ENCODE peak calls at places on chromosomes 5 and 9, in nine cellular contexts. One of them, this sample, is unnamed.

GRCh38 chr5:119355244-119355635 is 579 bp upstream of the TNFAIP8 start:
- DNase-seq in heart left ventricle: no peak
- DNase-seq in spleen: peak
- DNase-seq in activated CD4-positive, alpha-beta memory T cell treated with anti-CD3 and anti-CD28 coated beads, Interleukin-2, amount 10 ng/mL, durations not matched to agents 7 days and 5 days: peak
- DNase-seq in naive thymus-derived CD8-positive, alpha-beta T cell: no peak
- DNase-seq in Peyer's patch: no peak
- DNase-seq in lung microvascular endothelial cell: no peak
- DNase-seq in left lobe of liver: no peak
- DNase-seq in KG1: no peak
- DNase-seq in this sample: no peak

GRCh38 chr9:100309992-100310391 is 42.8 kb downstream of the TEX10 start:
- DNase-seq in heart left ventricle: no peak
- DNase-seq in spleen: no peak
- DNase-seq in activated CD4-positive, alpha-beta memory T cell treated with anti-CD3 and anti-CD28 coated beads, Interleukin-2, amount 10 ng/mL, durations not matched to agents 7 days and 5 days: no peak
- DNase-seq in naive thymus-derived CD8-positive, alpha-beta T cell: no peak
- DNase-seq in Peyer's patch: no peak
- DNase-seq in lung microvascular endothelial cell: no peak
- DNase-seq in left lobe of liver: no peak
- DNase-seq in KG1: no peak
- DNase-seq in this sample: no peak

GRCh38 chr5:127826011-127826410 is 122.8 kb downstream of the CCDC192 start:
- DNase-seq in heart left ventricle: no peak
- DNase-seq in spleen: no peak
- DNase-seq in activated CD4-positive, alpha-beta memory T cell treated with anti-CD3 and anti-CD28 coated beads, Interleukin-2, amount 10 ng/mL, durations not matched to agents 7 days and 5 days: no peak
- DNase-seq in naive thymus-derived CD8-positive, alpha-beta T cell: no peak
- DNase-seq in Peyer's patch: no peak
- DNase-seq in lung microvascular endothelial cell: no peak
- DNase-seq in left lobe of liver: no peak
- DNase-seq in KG1: no peak
- DNase-seq in this sample: no peak

GRCh38 chr5:139379626-139380449 is 3.3 kb downstream of the SLC23A1 start:
- DNase-seq in heart left ventricle: no peak
- DNase-seq in spleen: peak
- DNase-seq in activated CD4-positive, alpha-beta memory T cell treated with anti-CD3 and anti-CD28 coated beads, Interleukin-2, amount 10 ng/mL, durations not matched to agents 7 days and 5 days: no peak
- DNase-seq in naive thymus-derived CD8-positive, alpha-beta T cell: no peak
- DNase-seq in Peyer's patch: peak
- DNase-seq in lung microvascular endothelial cell: no peak
- DNase-seq in left lobe of liver: no peak
- DNase-seq in KG1: no peak
- DNase-seq in this sample: no peak

GRCh38 chr9:13719410-13719809 is 439.9 kb upstream of the MPDZ start:
- DNase-seq in heart left ventricle: no peak
- DNase-seq in spleen: no peak
- DNase-seq in activated CD4-positive, alpha-beta memory T cell treated with anti-CD3 and anti-CD28 coated beads, Interleukin-2, amount 10 ng/mL, durations not matched to agents 7 days and 5 days: no peak
- DNase-seq in naive thymus-derived CD8-positive, alpha-beta T cell: no peak
- DNase-seq in Peyer's patch: no peak
- DNase-seq in lung microvascular endothelial cell: no peak
- DNase-seq in left lobe of liver: no peak
- DNase-seq in KG1: no peak
- DNase-seq in this sample: no peak

GRCh38 chr9:114958021-114958846 is 27.8 kb upstream of the TNFSF8 start:
- DNase-seq in heart left ventricle: no peak
- DNase-seq in spleen: peak
- DNase-seq in activated CD4-positive, alpha-beta memory T cell treated with anti-CD3 and anti-CD28 coated beads, Interleukin-2, amount 10 ng/mL, durations not matched to agents 7 days and 5 days: peak
- DNase-seq in naive thymus-derived CD8-positive, alpha-beta T cell: no peak
- DNase-seq in Peyer's patch: no peak
- DNase-seq in lung microvascular endothelial cell: no peak
- DNase-seq in left lobe of liver: no peak
- DNase-seq in KG1: peak
- DNase-seq in this sample: peak

GRCh38 chr5:126961702-126962101 is 68.7 kb downstream of the MARCHF3 start:
- DNase-seq in heart left ventricle: no peak
- DNase-seq in spleen: no peak
- DNase-seq in activated CD4-positive, alpha-beta memory T cell treated with anti-CD3 and anti-CD28 coated beads, Interleukin-2, amount 10 ng/mL, durations not matched to agents 7 days and 5 days: no peak
- DNase-seq in naive thymus-derived CD8-positive, alpha-beta T cell: no peak
- DNase-seq in Peyer's patch: no peak
- DNase-seq in lung microvascular endothelial cell: peak
- DNase-seq in left lobe of liver: no peak
- DNase-seq in KG1: no peak
- DNase-seq in this sample: no peak

GRCh38 chr5:65480306-65480865 is 1.3 kb downstream of the ADAMTS6 start:
- DNase-seq in heart left ventricle: peak
- DNase-seq in spleen: no peak
- DNase-seq in activated CD4-positive, alpha-beta memory T cell treated with anti-CD3 and anti-CD28 coated beads, Interleukin-2, amount 10 ng/mL, durations not matched to agents 7 days and 5 days: peak
- DNase-seq in naive thymus-derived CD8-positive, alpha-beta T cell: peak
- DNase-seq in Peyer's patch: peak
- DNase-seq in lung microvascular endothelial cell: peak
- DNase-seq in left lobe of liver: peak
- DNase-seq in KG1: peak
- DNase-seq in this sample: peak

GRCh38 chr9:114153761-114154596 is 1.4 kb upstream of the COL27A1 start:
- DNase-seq in heart left ventricle: no peak
- DNase-seq in spleen: no peak
- DNase-seq in activated CD4-positive, alpha-beta memory T cell treated with anti-CD3 and anti-CD28 coated beads, Interleukin-2, amount 10 ng/mL, durations not matched to agents 7 days and 5 days: no peak
- DNase-seq in naive thymus-derived CD8-positive, alpha-beta T cell: no peak
- DNase-seq in Peyer's patch: no peak
- DNase-seq in lung microvascular endothelial cell: no peak
- DNase-seq in left lobe of liver: no peak
- DNase-seq in KG1: no peak
- DNase-seq in this sample: no peak

GRCh38 chr5:22539756-22540155 is 313.4 kb downstream of the CDH12 start:
- DNase-seq in heart left ventricle: no peak
- DNase-seq in spleen: no peak
- DNase-seq in activated CD4-positive, alpha-beta memory T cell treated with anti-CD3 and anti-CD28 coated beads, Interleukin-2, amount 10 ng/mL, durations not matched to agents 7 days and 5 days: no peak
- DNase-seq in naive thymus-derived CD8-positive, alpha-beta T cell: no peak
- DNase-seq in Peyer's patch: no peak
- DNase-seq in lung microvascular endothelial cell: no peak
- DNase-seq in left lobe of liver: no peak
- DNase-seq in KG1: no peak
- DNase-seq in this sample: no peak

GRCh38 chr5:108101105-108101504 is 280.8 kb downstream of the FBXL17 start:
- DNase-seq in heart left ventricle: no peak
- DNase-seq in spleen: no peak
- DNase-seq in activated CD4-positive, alpha-beta memory T cell treated with anti-CD3 and anti-CD28 coated beads, Interleukin-2, amount 10 ng/mL, durations not matched to agents 7 days and 5 days: no peak
- DNase-seq in naive thymus-derived CD8-positive, alpha-beta T cell: no peak
- DNase-seq in Peyer's patch: no peak
- DNase-seq in lung microvascular endothelial cell: no peak
- DNase-seq in left lobe of liver: no peak
- DNase-seq in KG1: no peak
- DNase-seq in this sample: no peak

GRCh38 chr5:43110606-43111170 is 10.0 kb upstream of the ZNF131 start:
- DNase-seq in heart left ventricle: no peak
- DNase-seq in spleen: no peak
- DNase-seq in activated CD4-positive, alpha-beta memory T cell treated with anti-CD3 and anti-CD28 coated beads, Interleukin-2, amount 10 ng/mL, durations not matched to agents 7 days and 5 days: no peak
- DNase-seq in naive thymus-derived CD8-positive, alpha-beta T cell: peak
- DNase-seq in Peyer's patch: peak
- DNase-seq in lung microvascular endothelial cell: no peak
- DNase-seq in left lobe of liver: no peak
- DNase-seq in KG1: no peak
- DNase-seq in this sample: no peak

GRCh38 chr9:20988061-20988460 is 43.4 kb downstream of the HACD4 start:
- DNase-seq in heart left ventricle: no peak
- DNase-seq in spleen: no peak
- DNase-seq in activated CD4-positive, alpha-beta memory T cell treated with anti-CD3 and anti-CD28 coated beads, Interleukin-2, amount 10 ng/mL, durations not matched to agents 7 days and 5 days: no peak
- DNase-seq in naive thymus-derived CD8-positive, alpha-beta T cell: no peak
- DNase-seq in Peyer's patch: no peak
- DNase-seq in lung microvascular endothelial cell: no peak
- DNase-seq in left lobe of liver: no peak
- DNase-seq in KG1: no peak
- DNase-seq in this sample: no peak

GRCh38 chr5:72799721-72800120 is 16.7 kb upstream of the TNPO1 start:
- DNase-seq in heart left ventricle: no peak
- DNase-seq in spleen: no peak
- DNase-seq in activated CD4-positive, alpha-beta memory T cell treated with anti-CD3 and anti-CD28 coated beads, Interleukin-2, amount 10 ng/mL, durations not matched to agents 7 days and 5 days: no peak
- DNase-seq in naive thymus-derived CD8-positive, alpha-beta T cell: no peak
- DNase-seq in Peyer's patch: no peak
- DNase-seq in lung microvascular endothelial cell: peak
- DNase-seq in left lobe of liver: no peak
- DNase-seq in KG1: no peak
- DNase-seq in this sample: no peak

GRCh38 chr5:72487151-72487550 is 20.1 kb downstream of the ZNF366 start:
- DNase-seq in heart left ventricle: no peak
- DNase-seq in spleen: no peak
- DNase-seq in activated CD4-positive, alpha-beta memory T cell treated with anti-CD3 and anti-CD28 coated beads, Interleukin-2, amount 10 ng/mL, durations not matched to agents 7 days and 5 days: no peak
- DNase-seq in naive thymus-derived CD8-positive, alpha-beta T cell: no peak
- DNase-seq in Peyer's patch: no peak
- DNase-seq in lung microvascular endothelial cell: no peak
- DNase-seq in left lobe of liver: no peak
- DNase-seq in KG1: no peak
- DNase-seq in this sample: no peak

GRCh38 chr9:88108779-88109178 is 29.5 kb downstream of the SPATA31C2 start:
- DNase-seq in heart left ventricle: no peak
- DNase-seq in spleen: no peak
- DNase-seq in activated CD4-positive, alpha-beta memory T cell treated with anti-CD3 and anti-CD28 coated beads, Interleukin-2, amount 10 ng/mL, durations not matched to agents 7 days and 5 days: no peak
- DNase-seq in naive thymus-derived CD8-positive, alpha-beta T cell: no peak
- DNase-seq in Peyer's patch: no peak
- DNase-seq in lung microvascular endothelial cell: no peak
- DNase-seq in left lobe of liver: no peak
- DNase-seq in KG1: no peak
- DNase-seq in this sample: no peak

GRCh38 chr9:18477121-18477705 is 3.3 kb downstream of the ADAMTSL1 start:
- DNase-seq in heart left ventricle: no peak
- DNase-seq in spleen: no peak
- DNase-seq in activated CD4-positive, alpha-beta memory T cell treated with anti-CD3 and anti-CD28 coated beads, Interleukin-2, amount 10 ng/mL, durations not matched to agents 7 days and 5 days: no peak
- DNase-seq in naive thymus-derived CD8-positive, alpha-beta T cell: no peak
- DNase-seq in Peyer's patch: no peak
- DNase-seq in lung microvascular endothelial cell: no peak
- DNase-seq in left lobe of liver: no peak
- DNase-seq in KG1: no peak
- DNase-seq in this sample: no peak

GRCh38 chr9:93501406-93501805 is 48.0 kb upstream of the FAM120AOS start:
- DNase-seq in heart left ventricle: no peak
- DNase-seq in spleen: no peak
- DNase-seq in activated CD4-positive, alpha-beta memory T cell treated with anti-CD3 and anti-CD28 coated beads, Interleukin-2, amount 10 ng/mL, durations not matched to agents 7 days and 5 days: no peak
- DNase-seq in naive thymus-derived CD8-positive, alpha-beta T cell: peak
- DNase-seq in Peyer's patch: no peak
- DNase-seq in lung microvascular endothelial cell: peak
- DNase-seq in left lobe of liver: no peak
- DNase-seq in KG1: no peak
- DNase-seq in this sample: no peak

GRCh38 chr5:44845777-44846176 is 37.0 kb downstream of the MRPS30 start:
- DNase-seq in heart left ventricle: no peak
- DNase-seq in spleen: no peak
- DNase-seq in activated CD4-positive, alpha-beta memory T cell treated with anti-CD3 and anti-CD28 coated beads, Interleukin-2, amount 10 ng/mL, durations not matched to agents 7 days and 5 days: no peak
- DNase-seq in naive thymus-derived CD8-positive, alpha-beta T cell: no peak
- DNase-seq in Peyer's patch: no peak
- DNase-seq in lung microvascular endothelial cell: no peak
- DNase-seq in left lobe of liver: no peak
- DNase-seq in KG1: no peak
- DNase-seq in this sample: no peak

GRCh38 chr5:128826290-128826689 is 139.0 kb upstream of the SLC27A6 start:
- DNase-seq in heart left ventricle: no peak
- DNase-seq in spleen: no peak
- DNase-seq in activated CD4-positive, alpha-beta memory T cell treated with anti-CD3 and anti-CD28 coated beads, Interleukin-2, amount 10 ng/mL, durations not matched to agents 7 days and 5 days: no peak
- DNase-seq in naive thymus-derived CD8-positive, alpha-beta T cell: no peak
- DNase-seq in Peyer's patch: no peak
- DNase-seq in lung microvascular endothelial cell: no peak
- DNase-seq in left lobe of liver: no peak
- DNase-seq in KG1: no peak
- DNase-seq in this sample: no peak

GRCh38 chr9:128823903-128824406 is 5.6 kb downstream of the SPOUT1 start:
- DNase-seq in heart left ventricle: no peak
- DNase-seq in spleen: no peak
- DNase-seq in activated CD4-positive, alpha-beta memory T cell treated with anti-CD3 and anti-CD28 coated beads, Interleukin-2, amount 10 ng/mL, durations not matched to agents 7 days and 5 days: no peak
- DNase-seq in naive thymus-derived CD8-positive, alpha-beta T cell: no peak
- DNase-seq in Peyer's patch: no peak
- DNase-seq in lung microvascular endothelial cell: no peak
- DNase-seq in left lobe of liver: peak
- DNase-seq in KG1: no peak
- DNase-seq in this sample: no peak

GRCh38 chr9:70034292-70034711 is 9.3 kb upstream of the MAMDC2 start:
- DNase-seq in heart left ventricle: no peak
- DNase-seq in spleen: no peak
- DNase-seq in activated CD4-positive, alpha-beta memory T cell treated with anti-CD3 and anti-CD28 coated beads, Interleukin-2, amount 10 ng/mL, durations not matched to agents 7 days and 5 days: no peak
- DNase-seq in naive thymus-derived CD8-positive, alpha-beta T cell: no peak
- DNase-seq in Peyer's patch: no peak
- DNase-seq in lung microvascular endothelial cell: peak
- DNase-seq in left lobe of liver: no peak
- DNase-seq in KG1: no peak
- DNase-seq in this sample: no peak

GRCh38 chr5:75574791-75575190 is 36.5 kb upstream of the ANKDD1B start:
- DNase-seq in heart left ventricle: no peak
- DNase-seq in spleen: no peak
- DNase-seq in activated CD4-positive, alpha-beta memory T cell treated with anti-CD3 and anti-CD28 coated beads, Interleukin-2, amount 10 ng/mL, durations not matched to agents 7 days and 5 days: no peak
- DNase-seq in naive thymus-derived CD8-positive, alpha-beta T cell: no peak
- DNase-seq in Peyer's patch: no peak
- DNase-seq in lung microvascular endothelial cell: peak
- DNase-seq in left lobe of liver: no peak
- DNase-seq in KG1: no peak
- DNase-seq in this sample: no peak

GRCh38 chr5:56170557-56170956 is 62.6 kb downstream of the ANKRD55 start:
- DNase-seq in heart left ventricle: no peak
- DNase-seq in spleen: no peak
- DNase-seq in activated CD4-positive, alpha-beta memory T cell treated with anti-CD3 and anti-CD28 coated beads, Interleukin-2, amount 10 ng/mL, durations not matched to agents 7 days and 5 days: no peak
- DNase-seq in naive thymus-derived CD8-positive, alpha-beta T cell: no peak
- DNase-seq in Peyer's patch: no peak
- DNase-seq in lung microvascular endothelial cell: peak
- DNase-seq in left lobe of liver: no peak
- DNase-seq in KG1: no peak
- DNase-seq in this sample: no peak

GRCh38 chr5:181159286-181160143 is 12.1 kb downstream of the OR2V2 start:
- DNase-seq in heart left ventricle: peak
- DNase-seq in spleen: peak
- DNase-seq in activated CD4-positive, alpha-beta memory T cell treated with anti-CD3 and anti-CD28 coated beads, Interleukin-2, amount 10 ng/mL, durations not matched to agents 7 days and 5 days: peak
- DNase-seq in naive thymus-derived CD8-positive, alpha-beta T cell: peak
- DNase-seq in Peyer's patch: peak
- DNase-seq in lung microvascular endothelial cell: peak
- DNase-seq in left lobe of liver: peak
- DNase-seq in KG1: peak
- DNase-seq in this sample: peak

This sample was measured in AML-193.